ENCODE peak calls at places on chromosomes 13 and 19, in four cellular contexts. O is HEK293T, H is HepG2, N is K562. A is an unnamed sample.

GRCh38 chr19:38233740-38234251 is 9.8 kb upstream of the DPF1 start:
- DNase-seq in H (peak; percentile 58), N (peak; percentile 81), O (peak; percentile 83), A (peak; percentile 95)

GRCh38 chr13:57087006-57087405 is 53.7 kb upstream of the PRR20A start:
- DNase-seq in N (no peak), H (no peak), O (no peak), A (no peak)

GRCh38 chr13:82803341-82803740 is 1078.9 kb downstream of the SLITRK1 start:
- DNase-seq in H (no peak), O (no peak), N (no peak), A (no peak)

GRCh38 chr19:49340069-49340864 is 5.1 kb downstream of the CD37 start:
- DNase-seq in H (peak; percentile 78), N (peak; percentile 87), O (peak; percentile 89), A (peak; percentile 60)

GRCh38 chr19:46639356-46640061 is 3.5 kb upstream of the GNG8 start:
- DNase-seq in O (no peak), H (no peak), N (peak; percentile 51), A (no peak)

GRCh38 chr13:65965496-65965895 is 1264.6 kb downstream of the PCDH9 start:
- DNase-seq in O (no peak), H (no peak), N (no peak), A (no peak)

GRCh38 chr19:13652810-13653590 is 111.3 kb upstream of the MRI1 start:
- DNase-seq in N (no peak), O (no peak), H (no peak), A (no peak)

GRCh38 chr13:46633416-46633815 is 80.4 kb downstream of the LRCH1 start:
- DNase-seq in H (peak; percentile 12), N (no peak), O (no peak), A (no peak)

GRCh38 chr13:48923376-48923775 is 52.3 kb upstream of the FNDC3A start:
- DNase-seq in H (no peak), O (no peak), N (no peak), A (no peak)

GRCh38 chr13:106373989-106374572 is 161.4 kb downstream of the EFNB2 start:
- DNase-seq in N (no peak), O (no peak), H (no peak), A (no peak)

GRCh38 chr13:37716395-37716794 is 117.8 kb upstream of the POSTN start:
- DNase-seq in O (no peak), N (no peak), H (no peak), A (no peak)

GRCh38 chr13:36157475-36157874 is 26.3 kb upstream of the DCLK1 start:
- DNase-seq in O (no peak), N (no peak), H (no peak), A (no peak)

DNA sequence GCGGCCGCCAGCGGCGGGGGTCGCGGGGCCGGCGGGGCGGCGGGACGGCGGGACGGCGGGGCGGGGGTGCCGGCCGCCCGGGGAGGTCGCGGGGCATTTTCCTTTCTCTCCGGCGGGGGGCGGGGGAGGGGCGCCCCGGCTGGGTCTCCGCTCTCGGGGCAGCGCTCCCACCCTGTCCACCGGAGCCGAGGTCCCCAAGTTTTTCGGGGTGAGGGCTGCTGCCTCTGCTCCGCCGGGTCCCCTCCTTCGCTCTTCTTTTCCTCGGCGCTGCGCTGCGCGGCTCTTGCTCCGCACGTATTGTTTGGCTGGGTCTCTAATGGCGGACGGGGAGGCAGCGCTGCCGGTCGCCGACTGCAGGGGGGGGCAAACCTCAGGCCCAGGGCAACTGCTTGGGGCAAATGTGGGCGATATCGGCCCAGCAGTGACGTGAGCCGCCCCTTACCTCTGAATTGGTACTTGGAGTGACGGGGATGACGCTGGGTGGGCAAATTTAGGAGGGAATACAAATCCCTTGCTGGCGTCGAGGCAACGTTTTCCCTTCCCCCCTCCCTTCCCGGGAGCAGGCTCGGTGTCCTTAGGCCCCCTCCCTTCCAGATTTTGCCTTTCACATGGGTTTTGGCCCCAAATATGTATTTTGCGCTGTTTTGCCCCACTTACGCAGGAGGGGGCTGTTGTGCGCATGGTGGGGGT is 759 bp downstream of the ZMYM2 start:
- DNase-seq in H (peak; percentile 27), O (peak; percentile 26), N (peak; percentile 30), A (peak; percentile 65)
- TF ChIP-seq ELF4 in H (no peak), O (no peak), N (no peak), A (no peak)

GRCh38 chr13:29921542-29921941 is 71.1 kb upstream of the UBL3 start:
- DNase-seq in H (no peak), O (no peak), N (no peak), A (no peak)

GRCh38 chr13:29923554-29924481 is 73.4 kb upstream of the UBL3 start:
- DNase-seq in O (peak; percentile 81), H (peak; percentile 99), N (peak; percentile 72), A (peak; percentile 71)

GRCh38 chr13:29922896-29923295 is 72.5 kb upstream of the UBL3 start:
- DNase-seq in H (no peak), O (no peak), N (no peak), A (no peak)

GRCh38 chr13:29924482-29924884 is 74.1 kb upstream of the UBL3 start:
- DNase-seq in O (no peak), H (peak; percentile 44), N (no peak), A (no peak)

DNA sequence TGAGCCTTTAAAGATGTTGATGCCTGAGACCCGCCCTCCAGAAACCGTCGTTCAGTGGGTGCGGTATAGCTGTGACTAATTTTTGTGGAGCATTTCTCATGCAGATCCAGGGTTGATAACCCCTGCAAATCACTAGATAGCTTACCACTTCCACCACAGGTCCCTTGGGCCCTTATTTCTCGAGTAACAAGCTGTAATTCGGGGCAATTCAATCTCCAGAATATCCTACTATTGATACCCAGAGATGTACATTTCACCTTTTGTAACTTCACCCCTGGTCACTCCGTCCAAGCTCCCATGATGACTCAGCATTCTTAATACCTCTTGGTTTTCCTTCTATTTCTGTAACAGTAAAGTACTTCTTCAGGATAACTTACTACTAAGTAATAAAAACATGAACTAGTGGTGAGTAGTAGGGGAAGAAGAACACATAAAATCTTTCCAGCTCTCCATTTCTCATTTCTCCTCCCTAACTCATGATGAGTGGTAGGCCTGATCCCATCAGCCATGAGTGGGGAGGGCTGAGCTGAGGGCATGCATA is 71.9 kb upstream of the UBL3 start:
- DNase-seq in N (peak; percentile 20), O (no peak), H (no peak), A (no peak)
- TF ChIP-seq ELF4 in N (no peak), O (no peak), H (no peak), A (no peak)

GRCh38 chr19:45135176-45135575 is 25.6 kb downstream of the NKPD1 start:
- DNase-seq in O (no peak), H (no peak), N (no peak), A (no peak)
- TF ChIP-seq ELF4 in O (no peak), H (no peak), N (no peak), A (no peak)

GRCh38 chr13:19618925-19619324 is 14.5 kb upstream of the MPHOSPH8 start:
- DNase-seq in N (peak; percentile 30), H (peak; percentile 79), O (peak; percentile 33), A (peak; percentile 15)
- TF ChIP-seq ELF4 in N (no peak), H (no peak), O (no peak), A (no peak)

DNA sequence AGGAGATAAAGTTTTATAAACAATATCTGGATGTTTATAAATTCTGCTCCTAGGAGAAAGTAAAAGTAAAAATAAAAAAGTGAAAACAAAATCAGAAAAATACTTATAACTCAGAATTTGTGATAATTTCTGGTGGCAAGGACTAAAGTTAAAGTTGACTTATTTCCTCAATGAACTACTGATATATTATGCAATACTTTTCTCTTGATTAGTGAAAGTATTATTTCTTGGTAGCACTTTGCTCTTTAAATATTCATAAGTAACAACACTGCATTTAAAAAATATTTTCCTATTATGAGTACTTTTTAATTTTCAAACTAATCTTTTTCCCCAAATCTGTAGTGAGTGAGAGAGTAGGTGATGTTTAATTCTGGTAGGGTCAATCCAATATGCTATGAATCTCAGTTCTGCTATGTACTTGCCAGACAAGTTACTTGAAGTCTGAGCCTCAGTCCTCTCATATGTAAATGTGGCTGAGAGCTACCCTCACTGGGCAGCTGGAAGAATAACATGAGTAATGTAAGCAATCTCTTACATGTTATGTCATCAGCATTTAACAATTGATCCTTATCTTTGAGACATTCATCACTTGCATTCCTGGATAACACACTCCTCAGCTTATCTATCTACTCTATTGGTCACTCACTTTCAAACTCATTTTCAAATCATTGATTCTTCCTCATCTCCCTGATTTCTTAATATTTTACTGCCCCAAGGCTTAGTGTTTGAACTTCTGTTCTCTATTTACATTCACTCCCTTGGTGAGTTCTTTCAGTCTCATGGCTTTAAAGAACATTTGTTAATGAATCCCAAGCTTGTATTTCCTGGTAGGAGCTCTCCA is 239.0 kb downstream of the RGCC start:
- DNase-seq in O (peak; percentile 39), H (peak; percentile 2), N (no peak), A (no peak)
- TF ChIP-seq ELF4 in O (no peak), H (no peak), N (no peak), A (no peak)